ENCODE peak calls at places on chromosomes 4 and X, in nine cellular contexts. H is body of pancreas, L is HepG2, V is uterus, I is heart left ventricle, K is mesendoderm, S is thoracic aorta, U is SK-N-MC, R is hepatocyte. D is an unnamed sample.

GRCh38 chr4:169268951-169269781 is 1.6 kb downstream of the SH3RF1 start:
- DNase-seq in I (no peak), R (peak; percentile 54), H (peak; percentile 19), K (no peak), L (peak; percentile 75), U (no peak), V (no peak), S (no peak), D (peak; percentile 61)

GRCh38 chrX:30065226-30065625 is 150.1 kb upstream of the MAGEB2 start:
- DNase-seq in U (no peak), V (no peak), I (no peak), H (no peak), S (no peak), K (no peak), L (no peak), R (no peak), D (no peak)

GRCh38 chr4:73415807-73416238 is 11.7 kb downstream of the ALB start:
- DNase-seq in V (no peak), S (no peak), H (no peak), R (no peak), L (peak; percentile 88), K (no peak), U (no peak), I (no peak), D (no peak)

GRCh38 chr4:28842271-28842670 is 1877.9 kb upstream of the PCDH7 start:
- DNase-seq in K (peak; percentile 36), U (no peak), H (no peak), I (no peak), S (no peak), L (no peak), R (no peak), V (no peak), D (no peak)

GRCh38 chr4:51925307-51925706 is 82.4 kb downstream of the DCUN1D4 start:
- DNase-seq in V (no peak), S (no peak), R (no peak), U (no peak), K (peak; percentile 37), I (no peak), H (no peak), L (no peak), D (no peak)

GRCh38 chr4:11628093-11628725 is 199.5 kb upstream of the HS3ST1 start:
- DNase-seq in V (no peak), L (no peak), S (no peak), I (no peak), H (no peak), U (no peak), R (no peak), K (no peak), D (no peak)

GRCh38 chrX:94524867-94525266 is 850.9 kb downstream of the FAM133A start:
- DNase-seq in S (no peak), K (peak; percentile 1), I (no peak), V (no peak), H (no peak), U (no peak), L (no peak), R (no peak), D (no peak)

GRCh38 chrX:5791721-5792120 is 436.9 kb downstream of the NLGN4X start:
- DNase-seq in U (no peak), K (no peak), I (no peak), V (no peak), L (no peak), H (no peak), S (no peak), R (no peak), D (no peak)

GRCh38 chr4:3320361-3321023 is 27.7 kb downstream of the RGS12 start:
- DNase-seq in I (no peak), R (peak; percentile 71), S (no peak), U (no peak), V (peak; percentile 4), L (no peak), K (no peak), H (peak; percentile 45), D (no peak)

GRCh38 chr4:25919676-25920075 is 5.7 kb downstream of the SMIM20 start:
- DNase-seq in L (peak; percentile 91), V (no peak), U (no peak), H (no peak), R (peak; percentile 61), S (no peak), I (no peak), K (no peak), D (no peak)

DNA sequence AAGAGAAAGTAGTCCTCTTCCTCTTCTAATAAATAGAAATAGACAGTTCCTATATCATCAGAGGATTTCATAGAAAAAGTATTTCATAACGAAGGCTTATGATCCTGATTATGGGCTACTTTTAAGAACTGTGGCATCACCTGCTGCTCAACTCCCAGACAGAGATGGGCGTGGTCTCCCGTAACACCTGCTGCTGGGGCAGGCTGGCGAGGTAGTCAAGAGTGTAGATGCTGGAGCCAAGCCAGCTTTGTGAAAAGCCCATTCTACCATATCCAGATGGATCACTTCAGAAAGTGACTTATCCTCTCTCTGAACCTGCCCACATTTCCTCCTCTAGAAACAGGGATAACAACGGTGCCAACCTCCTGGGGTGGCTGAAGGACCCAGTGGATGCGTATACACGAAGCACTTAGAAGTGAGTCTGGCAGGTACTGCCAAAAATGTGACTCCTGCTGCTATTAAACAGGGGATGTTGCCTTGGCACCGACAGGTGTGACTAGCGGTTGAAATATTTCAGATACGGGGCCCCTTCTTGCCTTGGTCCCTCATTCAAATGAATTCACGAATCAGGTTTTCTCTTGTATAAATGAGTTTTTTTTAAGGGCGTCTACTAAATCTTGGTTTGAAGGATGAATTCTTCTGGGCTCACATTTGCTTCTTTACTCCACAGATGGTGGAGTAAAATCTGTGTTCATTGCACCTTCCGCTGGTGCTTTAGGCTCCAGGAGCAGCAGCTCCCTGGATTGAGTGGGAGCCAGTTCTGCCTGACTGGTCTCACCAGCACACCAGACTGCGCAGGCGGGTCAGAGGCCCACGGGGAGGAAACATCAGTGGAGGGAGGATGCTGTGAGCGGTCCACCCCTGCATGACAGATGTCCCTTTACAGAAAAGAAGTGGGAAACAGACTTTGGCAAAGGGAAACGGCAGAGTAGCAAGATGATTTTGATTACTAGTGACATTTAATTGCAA is 95.7 kb downstream of the SORBS2 start:
- DNase-seq in L (no peak), U (no peak), R (no peak), V (no peak), I (no peak), H (peak; percentile 76), S (no peak), K (no peak), D (no peak)
- H3K27ac ChIP-seq in L (no peak overlapping the region), U (no peak overlapping the region), R (no peak overlapping the region), V (peak overlapping the region; percentile 7), I (peak overlapping the region; percentile 63), H (no peak overlapping the region), S (no peak overlapping the region), K (no peak overlapping the region), D (no peak overlapping the region)

GRCh38 chrX:154357205-154357604 is 17.2 kb downstream of the FLNA start:
- DNase-seq in L (no peak), S (no peak), U (no peak), V (no peak), H (no peak), K (no peak), R (no peak), I (no peak), D (no peak)

GRCh38 chrX:154358011-154358410 is 16.4 kb downstream of the FLNA start:
- DNase-seq in S (no peak), V (no peak), L (no peak), I (no peak), K (no peak), U (no peak), H (no peak), R (no peak), D (no peak)

GRCh38 chrX:154358829-154359228 is 15.6 kb downstream of the FLNA start:
- DNase-seq in L (no peak), S (no peak), K (no peak), V (no peak), I (no peak), U (no peak), R (no peak), H (no peak), D (no peak)

GRCh38 chrX:154360155-154360713 is 14.2 kb downstream of the FLNA start:
- DNase-seq in S (no peak), U (no peak), I (no peak), R (no peak), V (no peak), L (no peak), H (no peak), K (no peak), D (no peak)

DNA sequence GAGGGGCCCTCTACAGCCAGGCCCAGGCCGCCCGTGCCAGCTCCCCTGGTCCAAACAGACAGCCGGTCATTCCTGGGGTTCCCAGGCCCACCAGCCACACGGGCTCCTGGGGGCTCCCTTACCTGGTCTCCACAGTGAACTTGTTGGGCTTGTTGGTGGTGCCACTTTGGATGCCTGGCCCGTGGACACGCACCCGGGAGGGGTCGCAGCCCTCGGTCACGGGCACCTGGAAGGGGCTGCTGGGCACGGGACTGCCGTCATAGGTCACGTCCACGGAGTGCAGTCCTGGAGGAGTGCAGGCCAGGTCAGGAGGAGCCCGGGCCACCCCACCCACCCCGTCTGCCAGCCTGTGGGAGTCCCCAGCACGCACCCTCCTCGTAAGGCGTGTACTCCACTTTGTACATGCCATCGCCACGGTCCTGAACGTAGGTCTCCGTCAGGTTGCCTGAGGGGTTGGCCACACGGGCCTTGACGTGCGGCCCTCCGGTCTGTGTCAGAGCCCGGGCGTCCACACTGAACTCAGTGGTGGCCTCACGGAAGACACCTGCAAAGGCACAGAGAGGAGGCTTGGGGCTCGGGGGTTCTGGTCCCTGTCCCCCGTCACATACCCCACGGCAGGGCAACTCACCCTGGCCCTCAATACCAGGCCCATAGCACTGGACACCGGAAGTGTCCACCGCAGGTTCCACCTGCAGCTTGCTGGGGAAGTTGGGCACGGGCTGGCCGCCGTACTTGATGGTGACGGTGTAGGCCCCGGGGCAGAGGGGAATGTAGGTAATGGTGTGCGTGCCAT is 14.9 kb downstream of the FLNA start:
- DNase-seq in H (no peak), R (no peak), L (no peak), U (no peak), V (no peak), K (no peak), S (no peak), I (no peak), D (no peak)
- H3K27ac ChIP-seq in H (no peak overlapping the region), R (no peak overlapping the region), L (no peak overlapping the region), U (no peak overlapping the region), V (peak overlapping the region; percentile 56), K (no peak overlapping the region), S (no peak overlapping the region), I (no peak overlapping the region), D (no peak overlapping the region)

GRCh38 chr4:5943561-5943960 is 50.7 kb upstream of the CRMP1 start:
- DNase-seq in I (no peak), U (no peak), S (no peak), R (no peak), K (peak; percentile 98), V (no peak), L (no peak), H (no peak), D (no peak)
- H3K27ac ChIP-seq in I (no peak overlapping the region), U (no peak overlapping the region), S (no peak overlapping the region), R (no peak overlapping the region), K (peak overlapping the region; percentile 6), V (no peak overlapping the region), L (no peak overlapping the region), H (no peak overlapping the region), D (no peak overlapping the region)

GRCh38 chr4:132276185-132276584 is 872.9 kb upstream of the PCDH10 start:
- DNase-seq in R (no peak), V (no peak), H (no peak), I (no peak), S (no peak), L (no peak), U (no peak), K (no peak), D (no peak)

GRCh38 chr4:132276989-132277388 is 872.1 kb upstream of the PCDH10 start:
- DNase-seq in V (no peak), H (no peak), K (no peak), L (no peak), R (no peak), I (no peak), S (no peak), U (no peak), D (no peak)

GRCh38 chr4:132275583-132276121 is 873.4 kb upstream of the PCDH10 start:
- DNase-seq in L (no peak), V (no peak), R (no peak), I (no peak), S (no peak), K (no peak), U (no peak), H (no peak), D (no peak)
- H3K27ac ChIP-seq in L (no peak overlapping the region), V (no peak overlapping the region), R (no peak overlapping the region), I (no peak overlapping the region), S (no peak overlapping the region), K (no peak overlapping the region), U (no peak overlapping the region), H (no peak overlapping the region), D (no peak overlapping the region)

D was measured in SJSA1.